ENCODE peak calls at places on chromosomes 6 and 20, in five cellular contexts. V is kidney; W is CD4-positive, CD25-positive, alpha-beta regulatory T cell; A is tibial artery; N is breast epithelium. O is an unnamed sample. For H3K4me1, H3K36me3 and H3K9me3, the result is how much of the 10 kb centered on the place peaks cover.

GRCh38 chr20:57124800-57125399 is 141.5 kb downstream of the BMP7 start:
- DNase-seq in W (no peak), A (no peak), N (no peak), V (no peak), O (no peak)

GRCh38 chr20:57417830-57418780 is 26.9 kb downstream of the RBM38 start:
- DNase-seq in N (no peak), V (no peak), A (no peak), W (no peak), O (no peak)

GRCh38 chr20:13469262-13469661 is 169.5 kb downstream of the TASP1 start:
- DNase-seq in N (no peak), V (no peak), W (no peak), A (no peak), O (no peak)

GRCh38 chr6:169965657-169966311 is 214.4 kb downstream of the ERMARD start:
- DNase-seq in V (peak), A (peak), W (no peak), N (peak), O (no peak)

GRCh38 chr6:109059591-109060021 is 35.0 kb downstream of the SESN1 start:
- DNase-seq in A (no peak), N (no peak), V (no peak), W (no peak), O (peak)

GRCh38 chr20:59616306-59616705 is 12.0 kb downstream of the PHACTR3 start:
- DNase-seq in V (no peak), W (no peak), A (no peak), N (no peak), O (no peak)

GRCh38 chr20:31573555-31574295 is 31.4 kb upstream of the ID1 start:
- DNase-seq in V (no peak), A (no peak), N (no peak), W (no peak), O (no peak)

GRCh38 chr6:3517350-3517749 is 60.5 kb upstream of the SLC22A23 start:
- DNase-seq in N (no peak), A (no peak), W (no peak), V (no peak), O (no peak)

GRCh38 chr20:1134355-1134754 is 16.0 kb downstream of the PSMF1 start:
- DNase-seq in V (no peak), A (no peak), W (no peak), N (no peak), O (no peak)

GRCh38 chr20:1134836-1135235 is 16.4 kb downstream of the PSMF1 start:
- DNase-seq in A (no peak), N (no peak), W (no peak), V (no peak), O (no peak)

DNA sequence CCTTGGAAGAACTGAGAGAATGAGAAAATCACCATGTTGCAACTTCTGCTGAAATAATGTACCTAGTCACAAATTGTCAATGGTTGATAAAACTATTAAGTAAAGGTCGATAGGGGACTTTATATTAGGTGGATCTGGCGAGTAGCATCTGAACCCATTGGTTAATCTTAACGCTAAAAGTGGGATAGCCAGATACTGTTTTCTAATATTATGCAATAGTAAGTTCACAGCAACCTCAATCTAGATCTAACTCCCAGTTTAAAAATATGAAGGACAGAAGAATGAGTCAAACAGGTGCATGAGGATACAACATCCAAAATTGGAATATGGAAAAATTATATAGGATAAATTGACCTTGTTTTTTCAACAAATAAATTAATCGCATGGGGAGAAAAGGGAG is 18.8 kb downstream of the PSMF1 start:
- DNase-seq in A (no peak), N (no peak), V (no peak), W (no peak), O (no peak)
- H3K4me1 ChIP-seq in A (under half), N (under half), V (under half), W (under half), O (under half)

DNA sequence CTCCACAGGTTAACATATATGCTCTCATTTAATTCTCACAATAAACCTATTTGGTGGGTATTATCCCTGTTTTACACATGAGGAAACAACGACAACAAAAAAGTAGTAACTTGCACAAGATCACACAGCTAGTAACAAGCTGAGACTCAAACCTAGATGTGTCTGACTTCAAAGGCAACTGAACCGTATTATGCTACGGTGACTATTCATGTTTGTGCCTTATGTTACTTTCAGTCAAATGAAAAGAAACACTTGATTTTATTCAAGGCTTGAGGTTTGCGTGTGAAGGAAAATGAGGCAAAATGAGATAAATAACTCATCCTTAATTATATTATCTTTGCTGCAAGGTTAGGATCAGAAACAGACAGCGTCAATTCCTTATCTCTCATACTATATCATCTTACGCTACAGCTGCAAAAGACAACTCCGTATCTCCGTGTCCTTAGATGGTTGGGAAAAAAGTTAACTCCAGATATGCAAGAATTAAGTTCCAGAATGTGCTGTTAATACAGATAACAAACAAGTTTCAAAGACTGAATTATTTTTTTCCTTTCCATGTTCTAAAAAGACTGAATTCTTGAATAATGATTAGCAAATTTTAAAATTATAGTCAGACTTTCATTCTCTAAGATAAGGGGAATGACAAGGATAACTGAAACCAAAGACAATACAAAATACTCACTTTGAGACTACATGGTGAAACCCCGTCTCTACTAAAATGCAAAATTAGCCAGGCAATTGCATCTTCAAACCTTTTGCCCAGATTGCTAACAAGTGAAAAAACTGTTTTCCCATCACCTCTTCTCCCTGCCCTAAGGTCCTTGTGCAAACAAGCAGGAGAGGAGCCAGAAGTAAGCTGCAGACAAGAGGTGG is 27.8 kb downstream of the STAU1 start:
- DNase-seq in A (no peak), N (no peak), W (no peak), V (no peak), O (no peak)
- H3K36me3 ChIP-seq in A (under half), N (under half), W (under half), V (under half), O (under half)

DNA sequence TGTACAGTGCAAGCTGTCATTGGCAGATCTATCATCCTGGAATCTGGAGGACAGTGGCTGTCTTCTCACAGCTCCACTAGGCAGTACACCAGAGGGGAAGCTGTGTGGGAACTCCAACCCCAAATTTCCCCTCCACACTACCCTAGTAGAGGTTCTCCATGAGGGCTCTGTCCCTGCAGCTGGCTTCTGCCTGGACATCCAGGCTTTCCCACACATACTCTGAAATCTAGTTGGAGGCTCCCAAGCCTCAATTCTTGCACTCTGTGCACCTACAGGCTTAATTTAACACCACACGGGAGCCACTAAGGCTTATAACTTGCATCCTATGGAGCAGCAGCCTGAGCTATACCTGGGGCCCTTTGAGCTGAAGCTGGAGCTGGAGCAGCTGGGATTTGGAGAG is 43.0 kb upstream of the TRIM39 start:
- DNase-seq in W (no peak), A (no peak), V (no peak), N (no peak), O (no peak)
- H3K9me3 ChIP-seq in W (half or more), A (under half), V (under half), N (half or more), O (under half)

GRCh38 chr20:54131675-54132611 is 41.8 kb downstream of the CYP24A1 start:
- DNase-seq in W (no peak), V (no peak), N (no peak), A (no peak), O (no peak)

GRCh38 chr20:54126809-54127655 is 46.8 kb downstream of the CYP24A1 start:
- DNase-seq in W (no peak), A (no peak), N (no peak), V (no peak), O (no peak)

GRCh38 chr20:54128175-54128574 is 45.6 kb downstream of the CYP24A1 start:
- DNase-seq in V (no peak), A (no peak), W (no peak), N (no peak), O (no peak)

GRCh38 chr20:54132612-54133433 is 41.0 kb downstream of the CYP24A1 start:
- DNase-seq in V (no peak), N (peak), A (no peak), W (no peak), O (no peak)

GRCh38 chr20:54129350-54129749 is 44.4 kb downstream of the CYP24A1 start:
- DNase-seq in V (no peak), W (no peak), A (no peak), N (no peak), O (no peak)
- H3K4me1 ChIP-seq in V (under half), W (under half), A (under half), N (under half), O (under half)

GRCh38 chr6:152146385-152146784 is 338.9 kb downstream of the ESR1 start:
- DNase-seq in A (no peak), N (no peak), V (no peak), W (no peak), O (no peak)
- H3K36me3 ChIP-seq in A (half or more), N (under half), V (under half), W (half or more), O (half or more)